ENCODE peak calls at places on chromosomes 16 and 17, in five cellular contexts. R is thoracic aorta; D is uterus; C is heart left ventricle; H is activated CD8-positive, alpha-beta T cell treated with anti-CD3 and anti-CD28 coated beads, Interleukin-2, amount 10 ng/mL, durations not matched to agents 7 days and 5 days. A is an unnamed sample.

GRCh38 chr16:88375236-88376052 is 7.3 kb upstream of the ZNF469 start:
- DNase-seq in R (no peak), D (no peak), C (no peak), H (no peak), A (no peak)

GRCh38 chr17:75238684-75239191 is 22.7 kb downstream of the GGA3 start:
- DNase-seq in R (no peak), D (peak; percentile 55), C (peak; percentile 49), H (peak; percentile 76), A (peak; percentile 63)

GRCh38 chr17:17567631-17568030 is 23.9 kb downstream of the PEMT start:
- DNase-seq in R (peak; percentile 37), D (peak; percentile 63), C (peak; percentile 67), H (no peak), A (no peak)

GRCh38 chr17:74133726-74134125 is 69.8 kb upstream of the RPL38 start:
- DNase-seq in R (no peak), D (no peak), C (no peak), H (no peak), A (no peak)

GRCh38 chr17:77345260-77345910 is 204.6 kb downstream of the SEC14L1 start:
- DNase-seq in R (no peak), D (peak; percentile 16), C (peak; percentile 9), H (no peak), A (no peak)

GRCh38 chr16:8959921-8960787 is 3.6 kb downstream of the USP7 start:
- DNase-seq in R (no peak), D (no peak), C (no peak), H (peak; percentile 44), A (peak; percentile 53)

GRCh38 chr16:20906225-20906870 is 5.8 kb downstream of the LYRM1 start:
- DNase-seq in R (no peak), D (peak; percentile 33), C (no peak), H (no peak), A (no peak)

GRCh38 chr17:48732688-48733629 is 4.4 kb upstream of the HOXB13 start:
- DNase-seq in R (no peak), D (no peak), C (no peak), H (no peak), A (no peak)

GRCh38 chr17:80796430-80796861 is 195.2 kb upstream of the CHMP6 start:
- DNase-seq in R (no peak), D (no peak), C (no peak), H (no peak), A (no peak)

GRCh38 chr17:59678946-59679345 is 28.3 kb downstream of the PTRH2 start:
- DNase-seq in R (no peak), D (no peak), C (no peak), H (no peak), A (no peak)

GRCh38 chr16:61050547-61050946 is 985.7 kb downstream of the CDH8 start:
- DNase-seq in R (no peak), D (no peak), C (no peak), H (no peak), A (no peak)

GRCh38 chr16:27633721-27634120 is 83.8 kb downstream of the KATNIP start:
- DNase-seq in R (no peak), D (no peak), C (no peak), H (no peak), A (no peak)

GRCh38 chr16:56611281-56611833 is 3.0 kb downstream of the MT2A start:
- DNase-seq in R (peak; percentile 59), D (peak; percentile 46), C (peak; percentile 72), H (no peak), A (no peak)

GRCh38 chr17:43031666-43032065 is 6.6 kb downstream of the RND2 start:
- DNase-seq in R (no peak), D (no peak), C (no peak), H (no peak), A (no peak)

GRCh38 chr17:75124041-75124818 is 7.3 kb downstream of the NT5C start:
- DNase-seq in R (no peak), D (no peak), C (peak; percentile 48), H (no peak), A (no peak)

GRCh38 chr17:76138234-76138895 is 2.7 kb downstream of the FOXJ1 start:
- DNase-seq in R (no peak), D (no peak), C (no peak), H (no peak), A (no peak)

GRCh38 chr17:82957469-82957795 is 117.6 kb upstream of the ZNF750 start:
- DNase-seq in R (no peak), D (no peak), C (no peak), H (no peak), A (no peak)

GRCh38 chr16:20647736-20648135 is 49.7 kb downstream of the ACSM1 start:
- DNase-seq in R (no peak), D (no peak), C (no peak), H (no peak), A (no peak)

GRCh38 chr17:1716076-1716911 is 6.1 kb upstream of the TLCD2 start:
- DNase-seq in R (peak; percentile 98), D (peak; percentile 100), C (peak; percentile 100), H (peak; percentile 100), A (peak; percentile 100)

GRCh38 chr16:68744744-68745280 is 7.7 kb downstream of the CDH1 start:
- DNase-seq in R (no peak), D (no peak), C (no peak), H (no peak), A (no peak)

GRCh38 chr16:89200124-89200849 is at the start of gene SLC22A31:
- DNase-seq in R (no peak), D (no peak), C (no peak), H (no peak), A (no peak)

GRCh38 chr16:75535901-75536300 is at the start of gene CHST5:
- DNase-seq in R (no peak), D (no peak), C (no peak), H (no peak), A (no peak)

GRCh38 chr17:81652901-81653771 is 3.2 kb downstream of the PDE6G start:
- DNase-seq in R (no peak), D (no peak), C (no peak), H (peak; percentile 72), A (no peak)